ENCODE peak calls at places on chromosomes 11 and 22, in four cellular contexts. F, W, O and D are unnamed samples.

GRCh38 chr11:70097783-70098182 is 19.7 kb downstream of the ANO1 start:
- DNase-seq in W (no peak), F (no peak), O (no peak), D (no peak)

GRCh38 chr11:61609970-61610347 is 29.1 kb upstream of the SYT7 start:
- DNase-seq in W (peak; percentile 38), F (no peak), O (peak; percentile 32), D (no peak)

GRCh38 chr22:20610243-20610686 is 102.9 kb downstream of the MED15 start:
- DNase-seq in F (peak; percentile 15), W (no peak), O (no peak), D (no peak)

GRCh38 chr11:33779849-33780528 is 5.7 kb upstream of the FBXO3 start:
- DNase-seq in W (no peak), O (no peak), F (peak; percentile 87), D (no peak)

GRCh38 chr11:120652705-120653335 is 141.3 kb downstream of the GRIK4 start:
- DNase-seq in F (peak; percentile 7), W (no peak), O (no peak), D (no peak)

GRCh38 chr11:75174348-75174747 is 23.4 kb downstream of the SLCO2B1 start:
- DNase-seq in F (no peak), O (no peak), W (no peak), D (no peak)

GRCh38 chr11:11436715-11437313 is 83.8 kb upstream of the CSNK2A3 start:
- DNase-seq in O (no peak), F (no peak), W (no peak), D (no peak)

GRCh38 chr11:85137597-85137996 is 489.5 kb downstream of the DLG2 start:
- DNase-seq in F (no peak), O (no peak), W (peak; percentile 41), D (no peak)

GRCh38 chr11:35798423-35798822 is 135.8 kb downstream of the TRIM44 start:
- DNase-seq in F (peak; percentile 23), W (no peak), O (no peak), D (no peak)

GRCh38 chr11:91972665-91973266 is 251.9 kb upstream of the FAT3 start:
- DNase-seq in O (no peak), W (no peak), F (no peak), D (no peak)

GRCh38 chr11:57646756-57647303 is 2.9 kb downstream of the YPEL4 start:
- DNase-seq in W (no peak), F (no peak), O (no peak), D (no peak)

GRCh38 chr11:35856259-35856658 is 87.6 kb upstream of the LDLRAD3 start:
- DNase-seq in W (no peak), F (no peak), O (no peak), D (no peak)

GRCh38 chr22:43270314-43270908 is 72.8 kb downstream of the SCUBE1 start:
- DNase-seq in W (no peak), F (no peak), O (peak; percentile 33), D (no peak)

GRCh38 chr11:69352715-69353325 is 58.9 kb downstream of the MYEOV start:
- DNase-seq in W (no peak), O (no peak), F (peak; percentile 84), D (peak; percentile 49)

GRCh38 chr22:44473580-44473979 is 24.5 kb downstream of the RTL6 start:
- DNase-seq in W (no peak), O (no peak), F (no peak), D (no peak)

GRCh38 chr11:2746401-2747230 is 46.8 kb upstream of the KCNQ1OT1 start:
- DNase-seq in W (no peak), F (no peak), O (no peak), D (no peak)

GRCh38 chr22:40747361-40747760 is 68.1 kb downstream of the MCHR1 start:
- DNase-seq in F (no peak), W (no peak), O (no peak), D (no peak)

GRCh38 chr11:117828641-117829368 is 4.3 kb upstream of the FXYD2 start:
- DNase-seq in O (no peak), W (no peak), F (peak; percentile 23), D (no peak)

GRCh38 chr22:40991298-40991697 is 40.1 kb downstream of the RBX1 start:
- DNase-seq in F (no peak), O (no peak), W (no peak), D (no peak)

GRCh38 chr11:84022221-84022620 is 736.1 kb upstream of the CCDC90B start:
- DNase-seq in O (no peak), F (no peak), W (no peak), D (no peak)

GRCh38 chr22:45328822-45329535 is 19.2 kb downstream of the FAM118A start:
- DNase-seq in O (no peak), F (no peak), W (no peak), D (no peak)

GRCh38 chr11:110793556-110793955 is 81.3 kb upstream of the ARHGAP20 start:
- DNase-seq in O (no peak), W (no peak), F (no peak), D (no peak)

GRCh38 chr11:71484248-71485062 is 31.5 kb downstream of the NADSYN1 start:
- DNase-seq in O (no peak), W (no peak), F (no peak), D (no peak)

GRCh38 chr11:3840870-3841425 is at the start of gene RHOG:
- DNase-seq in W (peak; percentile 48), O (peak; percentile 81), F (peak; percentile 76), D (peak; percentile 76)

GRCh38 chr11:128692750-128693578 is 908 bp upstream of the FLI1 start:
- DNase-seq in W (no peak), O (no peak), F (peak; percentile 57), D (no peak)

GRCh38 chr22:27804683-27805297 is 3.2 kb upstream of the MN1 start:
- DNase-seq in O (peak; percentile 82), W (peak; percentile 26), F (peak; percentile 78), D (peak; percentile 47)